ENCODE peak calls at places on chromosomes 1 and 21, in nine cellular contexts. One of them, this sample, is unnamed.

GRCh38 chr21:36635991-36636390 is 62.9 kb upstream of the SIM2 start:
- DNase-seq in CD8-positive, alpha-beta T cell: no peak
- DNase-seq in heart right ventricle: no peak
- DNase-seq in A549: no peak
- DNase-seq in left ventricle myocardium inferior: no peak
- DNase-seq in body of pancreas: no peak
- DNase-seq in OCI-LY7: no peak
- DNase-seq in mesendoderm: no peak
- DNase-seq in trophoblast cell: no peak
- DNase-seq in this sample: no peak

GRCh38 chr21:39000496-39000895 is 182.8 kb downstream of the PSMG1 start:
- DNase-seq in CD8-positive, alpha-beta T cell: no peak
- DNase-seq in heart right ventricle: peak; percentile 66
- DNase-seq in A549: no peak
- DNase-seq in left ventricle myocardium inferior: no peak
- DNase-seq in body of pancreas: no peak
- DNase-seq in OCI-LY7: no peak
- DNase-seq in mesendoderm: no peak
- DNase-seq in trophoblast cell: peak; percentile 31
- DNase-seq in this sample: no peak

GRCh38 chr1:55724551-55725325 is 509.6 kb upstream of the USP24 start:
- DNase-seq in CD8-positive, alpha-beta T cell: no peak
- DNase-seq in heart right ventricle: no peak
- DNase-seq in A549: peak; percentile 24
- DNase-seq in left ventricle myocardium inferior: no peak
- DNase-seq in body of pancreas: no peak
- DNase-seq in OCI-LY7: no peak
- DNase-seq in mesendoderm: no peak
- DNase-seq in trophoblast cell: no peak
- DNase-seq in this sample: no peak

GRCh38 chr1:160858127-160858909 is 4.4 kb downstream of the CD244 start:
- DNase-seq in CD8-positive, alpha-beta T cell: no peak
- DNase-seq in heart right ventricle: no peak
- DNase-seq in A549: no peak
- DNase-seq in left ventricle myocardium inferior: peak; percentile 29
- DNase-seq in body of pancreas: no peak
- DNase-seq in OCI-LY7: no peak
- DNase-seq in mesendoderm: no peak
- DNase-seq in trophoblast cell: no peak
- DNase-seq in this sample: no peak

GRCh38 chr1:100400332-100400933 is 48.1 kb downstream of the CDC14A start:
- DNase-seq in CD8-positive, alpha-beta T cell: peak; percentile 58
- DNase-seq in heart right ventricle: peak; percentile 52
- DNase-seq in A549: no peak
- DNase-seq in left ventricle myocardium inferior: peak; percentile 38
- DNase-seq in body of pancreas: no peak
- DNase-seq in OCI-LY7: peak; percentile 55
- DNase-seq in mesendoderm: peak; percentile 50
- DNase-seq in trophoblast cell: no peak
- DNase-seq in this sample: peak; percentile 84

GRCh38 chr1:155007253-155007828 is 4.7 kb downstream of the ZBTB7B start:
- DNase-seq in CD8-positive, alpha-beta T cell: no peak
- DNase-seq in heart right ventricle: peak; percentile 69
- DNase-seq in A549: no peak
- DNase-seq in left ventricle myocardium inferior: peak; percentile 73
- DNase-seq in body of pancreas: peak; percentile 72
- DNase-seq in OCI-LY7: no peak
- DNase-seq in mesendoderm: no peak
- DNase-seq in trophoblast cell: no peak
- DNase-seq in this sample: no peak

GRCh38 chr21:43308511-43309283 is 118.2 kb downstream of the SIK1 start:
- DNase-seq in CD8-positive, alpha-beta T cell: no peak
- DNase-seq in heart right ventricle: no peak
- DNase-seq in A549: no peak
- DNase-seq in left ventricle myocardium inferior: peak; percentile 9
- DNase-seq in body of pancreas: no peak
- DNase-seq in OCI-LY7: no peak
- DNase-seq in mesendoderm: no peak
- DNase-seq in trophoblast cell: no peak
- DNase-seq in this sample: no peak

GRCh38 chr1:215146252-215146975 is 63.9 kb downstream of the KCNK2 start:
- DNase-seq in CD8-positive, alpha-beta T cell: no peak
- DNase-seq in heart right ventricle: no peak
- DNase-seq in A549: peak; percentile 35
- DNase-seq in left ventricle myocardium inferior: no peak
- DNase-seq in body of pancreas: no peak
- DNase-seq in OCI-LY7: no peak
- DNase-seq in mesendoderm: peak; percentile 28
- DNase-seq in trophoblast cell: peak; percentile 54
- DNase-seq in this sample: no peak

GRCh38 chr1:82485591-82486369 is 685.0 kb downstream of the ADGRL2 start:
- DNase-seq in CD8-positive, alpha-beta T cell: no peak
- DNase-seq in heart right ventricle: peak; percentile 41
- DNase-seq in A549: no peak
- DNase-seq in left ventricle myocardium inferior: peak; percentile 33
- DNase-seq in body of pancreas: no peak
- DNase-seq in OCI-LY7: no peak
- DNase-seq in mesendoderm: peak; percentile 85
- DNase-seq in trophoblast cell: peak; percentile 27
- DNase-seq in this sample: no peak

GRCh38 chr1:172724746-172725613 is 66.1 kb downstream of the FASLG start:
- DNase-seq in CD8-positive, alpha-beta T cell: no peak
- DNase-seq in heart right ventricle: no peak
- DNase-seq in A549: no peak
- DNase-seq in left ventricle myocardium inferior: no peak
- DNase-seq in body of pancreas: no peak
- DNase-seq in OCI-LY7: peak; percentile 18
- DNase-seq in mesendoderm: no peak
- DNase-seq in trophoblast cell: no peak
- DNase-seq in this sample: no peak

GRCh38 chr1:21496886-21497285 is 12.3 kb upstream of the ALPL start:
- DNase-seq in CD8-positive, alpha-beta T cell: no peak
- DNase-seq in heart right ventricle: no peak
- DNase-seq in A549: no peak
- DNase-seq in left ventricle myocardium inferior: no peak
- DNase-seq in body of pancreas: no peak
- DNase-seq in OCI-LY7: no peak
- DNase-seq in mesendoderm: peak; percentile 28
- DNase-seq in trophoblast cell: no peak
- DNase-seq in this sample: no peak

GRCh38 chr1:63679076-63679475 is 85.9 kb downstream of the PGM1 start:
- DNase-seq in CD8-positive, alpha-beta T cell: no peak
- DNase-seq in heart right ventricle: no peak
- DNase-seq in A549: no peak
- DNase-seq in left ventricle myocardium inferior: no peak
- DNase-seq in body of pancreas: no peak
- DNase-seq in OCI-LY7: no peak
- DNase-seq in mesendoderm: no peak
- DNase-seq in trophoblast cell: no peak
- DNase-seq in this sample: no peak

DNA sequence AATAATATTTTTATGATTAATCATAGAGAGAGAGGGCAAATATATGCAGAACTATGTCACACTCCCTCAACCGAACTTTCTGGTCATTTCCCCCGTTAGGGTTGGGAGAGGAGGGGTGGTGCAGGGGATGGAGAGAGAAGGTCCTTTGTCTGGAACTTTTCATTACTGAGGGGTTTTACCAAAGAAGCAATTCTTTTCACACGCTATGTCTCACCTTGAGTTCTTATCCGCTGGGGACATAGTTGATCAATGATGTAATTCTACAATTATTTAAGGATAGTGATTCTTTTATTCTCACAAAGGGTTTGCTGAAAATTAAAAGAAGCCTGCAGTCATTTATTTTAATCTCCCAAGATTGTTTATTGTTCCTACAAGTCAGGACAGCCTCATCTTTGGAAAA is 98.3 kb upstream of the RUNX1 start:
- DNase-seq in CD8-positive, alpha-beta T cell: no peak
- DNase-seq in heart right ventricle: no peak
- DNase-seq in A549: no peak
- DNase-seq in left ventricle myocardium inferior: no peak
- DNase-seq in body of pancreas: no peak
- DNase-seq in OCI-LY7: no peak
- DNase-seq in mesendoderm: peak; percentile 15
- DNase-seq in trophoblast cell: no peak
- DNase-seq in this sample: no peak
- H3K4me1 ChIP-seq in CD8-positive, alpha-beta T cell: peaks cover 3% of the 10 kb centered on the region
- H3K4me1 ChIP-seq in heart right ventricle: no peaks in the 10 kb centered on the region
- H3K4me1 ChIP-seq in A549: no peaks in the 10 kb centered on the region
- H3K4me1 ChIP-seq in left ventricle myocardium inferior: no peaks in the 10 kb centered on the region
- H3K4me1 ChIP-seq in body of pancreas: no peaks in the 10 kb centered on the region
- H3K4me1 ChIP-seq in OCI-LY7: no peaks in the 10 kb centered on the region
- H3K4me1 ChIP-seq in mesendoderm: no peaks in the 10 kb centered on the region
- H3K4me1 ChIP-seq in trophoblast cell: no peaks in the 10 kb centered on the region
- H3K4me1 ChIP-seq in this sample: no peaks in the 10 kb centered on the region

GRCh38 chr21:15063081-15063820 is 1.5 kb downstream of the NRIP1 start:
- DNase-seq in CD8-positive, alpha-beta T cell: peak; percentile 7
- DNase-seq in heart right ventricle: no peak
- DNase-seq in A549: no peak
- DNase-seq in left ventricle myocardium inferior: no peak
- DNase-seq in body of pancreas: no peak
- DNase-seq in OCI-LY7: no peak
- DNase-seq in mesendoderm: peak; percentile 47
- DNase-seq in trophoblast cell: no peak
- DNase-seq in this sample: peak; percentile 38
- H3K4me3 ChIP-seq in CD8-positive, alpha-beta T cell: peak overlapping the region; percentile 60
- H3K4me3 ChIP-seq in heart right ventricle: peak overlapping the region; percentile 88
- H3K4me3 ChIP-seq in A549: peak overlapping the region; percentile 86
- H3K4me3 ChIP-seq in left ventricle myocardium inferior: peak overlapping the region; percentile 95
- H3K4me3 ChIP-seq in body of pancreas: peak overlapping the region; percentile 86
- H3K4me3 ChIP-seq in OCI-LY7: no peak overlapping the region
- H3K4me3 ChIP-seq in mesendoderm: peak overlapping the region; percentile 38
- H3K4me3 ChIP-seq in trophoblast cell: peak overlapping the region; percentile 68
- H3K4me3 ChIP-seq in this sample: peak overlapping the region; percentile 50

GRCh38 chr1:53015508-53015860 is 46.5 kb upstream of the PODN start:
- DNase-seq in CD8-positive, alpha-beta T cell: no peak
- DNase-seq in heart right ventricle: no peak
- DNase-seq in A549: no peak
- DNase-seq in left ventricle myocardium inferior: no peak
- DNase-seq in body of pancreas: no peak
- DNase-seq in OCI-LY7: no peak
- DNase-seq in mesendoderm: no peak
- DNase-seq in trophoblast cell: no peak
- DNase-seq in this sample: no peak

GRCh38 chr1:53020588-53020987 is 41.4 kb upstream of the PODN start:
- DNase-seq in CD8-positive, alpha-beta T cell: no peak
- DNase-seq in heart right ventricle: no peak
- DNase-seq in A549: no peak
- DNase-seq in left ventricle myocardium inferior: no peak
- DNase-seq in body of pancreas: no peak
- DNase-seq in OCI-LY7: no peak
- DNase-seq in mesendoderm: no peak
- DNase-seq in trophoblast cell: no peak
- DNase-seq in this sample: no peak

GRCh38 chr1:53016705-53017104 is 45.3 kb upstream of the PODN start:
- DNase-seq in CD8-positive, alpha-beta T cell: no peak
- DNase-seq in heart right ventricle: no peak
- DNase-seq in A549: no peak
- DNase-seq in left ventricle myocardium inferior: no peak
- DNase-seq in body of pancreas: no peak
- DNase-seq in OCI-LY7: no peak
- DNase-seq in mesendoderm: no peak
- DNase-seq in trophoblast cell: no peak
- DNase-seq in this sample: no peak

GRCh38 chr1:53011175-53011574 is 50.8 kb upstream of the PODN start:
- DNase-seq in CD8-positive, alpha-beta T cell: no peak
- DNase-seq in heart right ventricle: no peak
- DNase-seq in A549: no peak
- DNase-seq in left ventricle myocardium inferior: no peak
- DNase-seq in body of pancreas: no peak
- DNase-seq in OCI-LY7: no peak
- DNase-seq in mesendoderm: peak; percentile 18
- DNase-seq in trophoblast cell: no peak
- DNase-seq in this sample: no peak

DNA sequence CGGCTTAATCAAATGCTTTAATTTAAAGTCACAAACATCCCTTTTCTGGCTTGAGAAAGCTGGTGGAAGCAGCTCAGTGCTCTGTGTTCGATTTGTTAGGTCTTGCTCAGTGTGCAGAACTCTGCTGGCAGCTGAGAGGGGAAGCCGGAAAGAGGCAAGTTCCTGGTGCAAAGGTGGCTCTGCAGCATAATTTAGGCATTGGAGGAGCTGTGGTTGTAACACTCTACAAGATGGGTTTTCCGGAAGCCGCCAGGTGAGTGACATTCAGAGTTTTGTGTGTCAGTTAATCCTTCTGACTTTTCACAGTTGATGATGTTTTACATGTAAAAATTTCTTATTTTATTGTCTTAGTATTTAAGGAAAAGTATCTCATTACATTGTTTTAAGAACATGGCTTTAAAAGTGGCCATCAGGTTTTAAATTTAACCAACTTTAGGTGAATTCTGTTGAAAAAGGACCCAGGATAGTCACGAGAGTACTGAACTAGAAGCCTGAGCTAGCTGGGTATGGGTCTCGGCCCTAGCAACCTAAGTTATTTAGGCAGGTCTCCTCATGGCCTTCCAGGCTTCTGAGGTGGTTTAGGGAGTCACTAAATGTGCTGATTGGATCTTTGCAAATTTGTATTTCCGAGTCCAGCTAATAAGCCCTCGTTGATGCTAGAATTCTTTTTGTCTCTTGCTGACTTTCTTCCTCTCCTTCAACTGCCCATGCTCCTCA is 47.1 kb upstream of the PODN start:
- DNase-seq in CD8-positive, alpha-beta T cell: peak; percentile 69
- DNase-seq in heart right ventricle: peak; percentile 88
- DNase-seq in A549: peak; percentile 78
- DNase-seq in left ventricle myocardium inferior: peak; percentile 61
- DNase-seq in body of pancreas: peak; percentile 78
- DNase-seq in OCI-LY7: peak; percentile 95
- DNase-seq in mesendoderm: peak; percentile 95
- DNase-seq in trophoblast cell: peak; percentile 91
- DNase-seq in this sample: peak; percentile 91
- H3K27ac ChIP-seq in CD8-positive, alpha-beta T cell: peak overlapping the region; percentile 42
- H3K27ac ChIP-seq in heart right ventricle: no peak overlapping the region
- H3K27ac ChIP-seq in A549: peak overlapping the region; percentile 75
- H3K27ac ChIP-seq in left ventricle myocardium inferior: peak overlapping the region; percentile 63
- H3K27ac ChIP-seq in body of pancreas: peak overlapping the region; percentile 66
- H3K27ac ChIP-seq in OCI-LY7: peak overlapping the region; percentile 35
- H3K27ac ChIP-seq in mesendoderm: no peak overlapping the region
- H3K27ac ChIP-seq in trophoblast cell: no peak overlapping the region
- H3K27ac ChIP-seq in this sample: peak overlapping the region; percentile 57

GRCh38 chr21:44931501-44932365 is 8.1 kb upstream of the SLX9 start:
- DNase-seq in CD8-positive, alpha-beta T cell: no peak
- DNase-seq in heart right ventricle: no peak
- DNase-seq in A549: no peak
- DNase-seq in left ventricle myocardium inferior: peak; percentile 15
- DNase-seq in body of pancreas: no peak
- DNase-seq in OCI-LY7: no peak
- DNase-seq in mesendoderm: no peak
- DNase-seq in trophoblast cell: peak; percentile 24
- DNase-seq in this sample: no peak
- H3K4me1 ChIP-seq in CD8-positive, alpha-beta T cell: peaks cover 51% of the 10 kb centered on the region
- H3K4me1 ChIP-seq in heart right ventricle: peaks cover 25% of the 10 kb centered on the region
- H3K4me1 ChIP-seq in A549: peaks cover 35% of the 10 kb centered on the region
- H3K4me1 ChIP-seq in left ventricle myocardium inferior: peaks cover 30% of the 10 kb centered on the region
- H3K4me1 ChIP-seq in body of pancreas: peaks cover 18% of the 10 kb centered on the region
- H3K4me1 ChIP-seq in OCI-LY7: peaks cover 52% of the 10 kb centered on the region
- H3K4me1 ChIP-seq in mesendoderm: peaks cover 10% of the 10 kb centered on the region
- H3K4me1 ChIP-seq in trophoblast cell: peaks cover 26% of the 10 kb centered on the region
- H3K4me1 ChIP-seq in this sample: peaks cover 32% of the 10 kb centered on the region

This sample was measured in naive thymus-derived CD4-positive, alpha-beta T cell.